ENCODE peak calls at places on chromosomes 11 and 22, in four cellular contexts. V is transverse colon, I is ACHN, P is NCI-H1694 treated with DMSO at 0.1 percent for 48 hours. S is an unnamed sample.
A peak's percentile ranks its signal among the peaks of the same experiment; 100 is the strongest.

GRCh38 chr11:22685111-22685510 is 18.7 kb downstream of the GAS2 start:
- DNase-seq in P (no peak), I (no peak), V (no peak), S (no peak)

GRCh38 chr11:44593194-44593593 is 27.7 kb downstream of the CD82 start:
- DNase-seq in P (no peak), V (no peak), I (no peak), S (no peak)

GRCh38 chr11:82701847-82702520 is 31.7 kb downstream of the FAM181B start:
- DNase-seq in V (peak; percentile 11), P (peak; percentile 19), I (peak; percentile 35), S (no peak)

GRCh38 chr22:47739216-47739615 is 976.8 kb downstream of the TBC1D22A start:
- DNase-seq in I (no peak), P (no peak), V (no peak), S (no peak)

GRCh38 chr11:65873280-65874156 is 918 bp upstream of the EFEMP2 start:
- DNase-seq in I (peak; percentile 87), P (peak; percentile 69), V (peak; percentile 97), S (peak; percentile 91)

GRCh38 chr11:33687733-33688479 is 12.7 kb downstream of the C11orf91 start:
- DNase-seq in I (peak; percentile 52), V (no peak), P (peak; percentile 78), S (peak; percentile 50)

GRCh38 chr22:21657361-21658118 is 8.3 kb upstream of the PPIL2 start:
- DNase-seq in P (peak; percentile 78), I (peak; percentile 66), V (peak; percentile 89), S (peak; percentile 88)

GRCh38 chr22:49784987-49785614 is 42.6 kb downstream of the BRD1 start:
- DNase-seq in I (no peak), P (no peak), V (no peak), S (no peak)

GRCh38 chr11:42225664-42226063 is 766.2 kb upstream of the LRRC4C start:
- DNase-seq in P (no peak), V (no peak), I (no peak), S (no peak)

GRCh38 chr11:73507086-73507485 is 90.8 kb downstream of the FAM168A start:
- DNase-seq in V (no peak), I (no peak), P (no peak), S (no peak)

GRCh38 chr11:47185305-47186075 is 744 bp downstream of the PACSIN3 start:
- DNase-seq in V (peak; percentile 39), I (no peak), P (no peak), S (no peak)

GRCh38 chr11:61254403-61255025 is 13.5 kb downstream of the PGA5 start:
- DNase-seq in I (peak; percentile 53), P (peak; percentile 4), V (peak; percentile 70), S (peak; percentile 18)

GRCh38 chr22:44242946-44243724 is 62.4 kb downstream of the PARVG start:
- DNase-seq in I (no peak), P (peak; percentile 9), V (no peak), S (no peak)

GRCh38 chr11:35141538-35141937 is 2.6 kb downstream of the CD44 start:
- DNase-seq in P (no peak), I (no peak), V (peak; percentile 85), S (no peak)

GRCh38 chr11:129973809-129974208 is 28.8 kb downstream of the PRDM10 start:
- DNase-seq in I (no peak), V (no peak), P (no peak), S (no peak)

GRCh38 chr22:27247691-27248434 is 553.7 kb downstream of the MN1 start:
- DNase-seq in P (no peak), I (no peak), V (no peak), S (no peak)

GRCh38 chr11:122843281-122844150 is 5.2 kb downstream of the CRTAM start:
- DNase-seq in I (no peak), P (peak; percentile 11), V (no peak), S (no peak)

GRCh38 chr11:110891411-110891810 is 179.2 kb upstream of the ARHGAP20 start:
- DNase-seq in P (no peak), I (no peak), V (no peak), S (no peak)

GRCh38 chr11:46543564-46543963 is 50.3 kb downstream of the AMBRA1 start:
- DNase-seq in P (no peak), V (no peak), I (no peak), S (no peak)

GRCh38 chr11:47980907-47981621 is 705 bp downstream of the PTPRJ start:
- DNase-seq in I (peak; percentile 43), V (peak; percentile 63), P (no peak), S (no peak)

GRCh38 chr11:69674267-69674885 is 777 bp downstream of the LTO1 start:
- DNase-seq in P (no peak), I (peak; percentile 55), V (no peak), S (no peak)

GRCh38 chr22:46054091-46054877 is 77.3 kb upstream of the WNT7B start:
- DNase-seq in P (peak; percentile 75), I (peak; percentile 65), V (peak; percentile 70), S (no peak)

GRCh38 chr11:56876621-56877312 is 111.9 kb upstream of the OR5AK2 start:
- DNase-seq in V (no peak), P (no peak), I (no peak), S (no peak)

GRCh38 chr11:120908521-120909181 is 115.3 kb upstream of the TBCEL start:
- DNase-seq in V (no peak), P (no peak), I (no peak), S (no peak)

GRCh38 chr22:45163074-45163416 is 680 bp upstream of the NUP50 start:
- DNase-seq in V (peak; percentile 26), I (peak; percentile 32), P (no peak), S (no peak)

GRCh38 chr22:23784215-23784732 is 2.5 kb upstream of the SMARCB1 start:
- DNase-seq in P (no peak), I (no peak), V (peak; percentile 63), S (no peak)

GRCh38 chr11:122459064-122459463 is 196.5 kb upstream of the UBASH3B start:
- DNase-seq in I (no peak), V (no peak), P (no peak), S (no peak)

GRCh38 chr22:45969414-45969799 is 7.6 kb downstream of the WNT7B start:
- DNase-seq in I (no peak), P (no peak), V (no peak), S (no peak)

GRCh38 chr11:75673977-75674582 is 5.2 kb upstream of the MAP6 start:
- DNase-seq in P (no peak), V (no peak), I (peak; percentile 86), S (no peak)

S was measured in NCI-H1930.